ENCODE peak calls at places on chromosomes 1 and 21, in eight cellular contexts. W is heart right ventricle, Z is esophagus squamous epithelium, X is cardiac fibroblast, V is epithelial cell of esophagus, R is ovary, P is neural crest cell, D is endothelial cell of umbilical vein. T is an unnamed sample.

GRCh38 chr1:19759740-19760089 is 40.0 kb downstream of the TMCO4 start:
- DNase-seq in D (no peak), P (no peak), R (no peak), Z (no peak), W (no peak), V (no peak), X (no peak), T (no peak)

GRCh38 chr1:53604291-53604919 is 134.6 kb downstream of the GLIS1 start:
- DNase-seq in X (no peak), R (no peak), D (no peak), W (no peak), P (no peak), V (no peak), Z (no peak), T (no peak)

GRCh38 chr1:1771096-1771495 is 7.2 kb downstream of the NADK start:
- DNase-seq in P (no peak), V (no peak), R (no peak), D (no peak), Z (no peak), X (no peak), W (no peak), T (no peak)

GRCh38 chr1:156900896-156901589 is 7.5 kb downstream of the PEAR1 start:
- DNase-seq in X (no peak), D (no peak), R (no peak), V (no peak), W (no peak), Z (no peak), P (no peak), T (no peak)

GRCh38 chr1:29858646-29859045 is 622.3 kb downstream of the PTPRU start:
- DNase-seq in Z (no peak), P (no peak), D (no peak), X (no peak), V (no peak), W (no peak), R (no peak), T (no peak)

GRCh38 chr21:32442566-32443318 is 30.2 kb downstream of the EVA1C start:
- DNase-seq in X (peak; percentile 79), D (peak; percentile 66), V (peak; percentile 64), R (no peak), W (no peak), Z (no peak), P (no peak), T (no peak)

GRCh38 chr1:8705104-8705503 is 112.3 kb downstream of the RERE start:
- DNase-seq in Z (no peak), V (peak; percentile 34), R (no peak), W (no peak), X (no peak), D (no peak), P (no peak), T (no peak)

GRCh38 chr1:32606565-32606964 is 43.8 kb downstream of the ZBTB8OS start:
- DNase-seq in W (no peak), R (no peak), P (no peak), X (no peak), D (no peak), V (no peak), Z (no peak), T (no peak)

GRCh38 chr1:37793773-37794371 is at the start of gene MANEAL:
- DNase-seq in V (peak; percentile 65), X (peak; percentile 62), D (peak; percentile 24), W (no peak), Z (no peak), P (peak; percentile 47), R (no peak), T (no peak)

GRCh38 chr1:55741516-55741915 is 526.4 kb upstream of the USP24 start:
- DNase-seq in Z (no peak), V (no peak), W (no peak), X (peak; percentile 94), P (no peak), R (no peak), D (no peak), T (no peak)

GRCh38 chr21:14050121-14050520 is 160.6 kb downstream of the LIPI start:
- DNase-seq in Z (no peak), V (no peak), R (no peak), X (no peak), W (no peak), P (no peak), D (no peak), T (no peak)

GRCh38 chr1:205748398-205749093 is 1.4 kb downstream of the NUCKS1 start:
- DNase-seq in V (peak; percentile 62), D (no peak), Z (no peak), X (peak; percentile 92), R (peak; percentile 38), P (no peak), W (peak; percentile 12), T (no peak)

GRCh38 chr1:44433209-44433608 is 28.2 kb downstream of the RNF220 start:
- DNase-seq in D (peak; percentile 35), X (peak; percentile 23), Z (no peak), R (no peak), V (no peak), W (no peak), P (no peak), T (no peak)

GRCh38 chr21:32298148-32298559 is 501 bp upstream of the MRAP start:
- DNase-seq in D (no peak), V (no peak), X (peak; percentile 73), W (no peak), R (peak; percentile 66), P (no peak), Z (no peak), T (no peak)

GRCh38 chr1:210598135-210598652 is 269.5 kb downstream of the HHAT start:
- DNase-seq in X (peak; percentile 85), V (peak; percentile 87), P (no peak), D (no peak), Z (no peak), W (peak; percentile 14), R (no peak), T (peak; percentile 22)

GRCh38 chr1:232005300-232005699 is 378.7 kb downstream of the DISC1 start:
- DNase-seq in Z (no peak), X (no peak), W (no peak), R (no peak), D (no peak), V (no peak), P (no peak), T (no peak)

GRCh38 chr1:168628807-168629206 is 52.4 kb downstream of the XCL1 start:
- DNase-seq in Z (no peak), P (no peak), D (no peak), R (no peak), V (peak; percentile 99), W (no peak), X (peak; percentile 35), T (no peak)

GRCh38 chr1:118266436-118266835 is 81.4 kb upstream of the SPAG17 start:
- DNase-seq in X (no peak), P (no peak), Z (no peak), W (no peak), R (no peak), D (no peak), V (peak; percentile 82), T (no peak)

GRCh38 chr1:228487336-228488106 is at the start of gene RNF187:
- DNase-seq in D (no peak), W (peak; percentile 88), P (peak; percentile 92), Z (no peak), X (peak; percentile 50), V (peak; percentile 24), R (peak; percentile 90), T (peak; percentile 97)
- TF ChIP-seq CTCF in D (no peak), W (no peak), P (no peak), Z (no peak), X (no peak), V (no peak), R (no peak), T (no peak)

DNA sequence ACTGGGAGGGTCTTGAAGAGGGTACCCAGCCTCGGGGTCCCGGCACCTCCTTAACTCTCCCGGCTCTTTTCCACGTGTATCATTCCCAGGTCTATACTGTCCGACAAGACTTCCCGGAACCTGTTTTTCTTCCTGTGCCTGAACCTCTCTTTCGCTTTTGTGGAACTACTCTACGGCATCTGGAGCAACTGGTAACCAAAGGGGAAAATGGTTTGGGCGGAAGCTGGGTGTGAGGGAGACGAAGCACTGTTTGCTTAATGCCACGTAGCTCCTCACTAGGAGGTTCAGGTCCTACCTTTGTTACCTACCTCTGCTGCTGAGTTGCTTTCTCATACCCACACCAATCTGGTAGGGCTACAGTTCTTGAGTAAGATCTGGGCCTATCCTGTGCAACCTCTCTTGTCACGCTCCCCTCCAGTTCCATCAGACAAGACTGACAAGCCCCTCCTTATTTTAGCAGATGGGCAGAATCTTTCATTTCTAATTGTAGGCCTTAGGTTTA is 642 bp downstream of the SLC30A7 start:
- DNase-seq in Z (peak; percentile 6), D (peak; percentile 75), W (peak; percentile 22), V (peak; percentile 87), P (no peak), R (no peak), X (peak; percentile 59), T (no peak)
- TF ChIP-seq CTCF in Z (no peak), D (no peak), W (no peak), V (no peak), P (no peak), R (no peak), X (no peak), T (no peak)

DNA sequence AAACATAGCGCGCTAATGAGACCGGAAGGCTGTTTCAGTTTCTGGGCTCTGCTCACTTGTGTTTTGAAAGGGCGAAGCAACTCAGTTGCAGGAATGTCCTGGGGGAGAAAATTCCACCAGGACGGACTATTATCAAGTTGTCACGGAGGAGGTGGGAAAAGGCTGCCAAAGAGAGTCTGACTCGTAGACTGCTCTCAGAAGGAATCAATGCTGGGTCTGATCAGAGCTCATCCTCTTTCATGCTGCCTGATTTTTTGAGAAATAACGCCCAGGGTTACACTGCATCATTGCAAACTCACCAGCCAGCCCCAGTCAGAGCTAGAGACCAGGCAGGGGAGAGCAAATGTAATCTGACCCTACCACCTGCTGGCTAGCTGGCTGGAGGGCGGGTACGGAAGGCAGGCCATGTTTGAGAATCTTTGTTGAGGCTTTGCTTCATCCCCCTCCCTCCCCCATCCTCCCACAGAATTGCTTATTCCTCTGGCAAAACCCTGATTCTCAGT is 36.4 kb upstream of the BCL9 start:
- DNase-seq in P (peak; percentile 41), D (no peak), R (peak; percentile 48), W (peak; percentile 29), V (no peak), Z (no peak), X (peak; percentile 21), T (no peak)
- TF ChIP-seq CTCF in P (no peak), D (no peak), R (no peak), W (no peak), V (no peak), Z (no peak), X (no peak), T (no peak)

DNA sequence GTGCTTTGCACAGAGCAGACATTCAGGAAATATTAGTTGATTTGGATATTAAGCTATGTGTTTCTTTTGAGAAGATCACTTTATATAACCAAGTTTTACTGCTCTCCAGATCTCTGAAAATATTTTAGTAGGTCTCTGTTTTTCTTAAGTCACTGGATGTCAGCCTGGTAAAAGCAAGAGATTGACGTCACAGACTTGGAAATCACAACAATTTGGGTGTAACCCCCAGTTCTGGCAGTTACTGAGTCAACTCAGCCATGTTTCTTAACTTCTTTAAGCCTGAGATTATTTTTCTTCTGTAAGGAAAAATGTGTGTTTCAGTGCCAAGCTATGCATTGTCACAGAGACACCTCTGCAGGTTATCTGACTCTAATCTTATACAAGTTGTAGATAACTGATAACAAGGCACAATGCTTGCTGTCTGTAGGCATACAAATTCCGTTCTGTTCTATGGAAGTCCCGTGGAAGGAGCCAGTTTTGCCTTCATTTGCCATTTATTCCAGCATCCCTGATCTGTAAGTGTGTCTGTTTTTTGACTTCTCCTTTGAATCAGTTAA is 258.2 kb upstream of the KAZN start:
- DNase-seq in V (no peak), R (no peak), X (peak; percentile 83), Z (no peak), P (no peak), D (no peak), W (no peak), T (no peak)
- TF ChIP-seq CTCF in V (no peak), R (no peak), X (no peak), Z (no peak), P (no peak), D (no peak), W (no peak), T (no peak)